ENCODE peak calls at places on chromosomes 7 and 10, in four cellular contexts. N is PC-3, S is neural progenitor cell, L is adipocyte. Q is an unnamed sample.

GRCh38 chr10:42953684-42954674 is 122.9 kb upstream of the RET start:
- DNase-seq in L (no peak), S (no peak), N (no peak), Q (no peak)

GRCh38 chr7:152313879-152314604 is 121.8 kb downstream of the KMT2C start:
- DNase-seq in N (peak; percentile 79), L (peak; percentile 65), S (no peak), Q (peak; percentile 29)

GRCh38 chr7:139853576-139854511 is 24.8 kb downstream of the TBXAS1 start:
- DNase-seq in S (no peak), N (peak; percentile 17), L (peak; percentile 44), Q (peak; percentile 76)

GRCh38 chr10:73379064-73379748 is 20.5 kb upstream of the CFAP70 start:
- DNase-seq in S (no peak), L (no peak), N (no peak), Q (no peak)

GRCh38 chr7:137169282-137169698 is 174.2 kb downstream of the PTN start:
- DNase-seq in S (peak; percentile 82), N (peak; percentile 68), L (peak; percentile 86), Q (peak; percentile 55)

GRCh38 chr7:111937164-111937563 is 269.0 kb downstream of the DOCK4 start:
- DNase-seq in S (peak; percentile 47), L (no peak), N (no peak), Q (no peak)

GRCh38 chr10:50674469-50675254 is 50.9 kb upstream of the SGMS1 start:
- DNase-seq in N (no peak), S (peak; percentile 43), L (no peak), Q (no peak)

GRCh38 chr7:139582671-139583155 is 59.2 kb downstream of the CLEC2L start:
- DNase-seq in L (no peak), N (no peak), S (no peak), Q (no peak)

GRCh38 chr7:111784971-111785575 is 222.8 kb upstream of the IMMP2L start:
- DNase-seq in S (no peak), L (no peak), N (peak; percentile 40), Q (no peak)

GRCh38 chr10:61974611-61975010 is 73.1 kb downstream of the ARID5B start:
- DNase-seq in L (peak; percentile 72), S (no peak), N (peak; percentile 68), Q (peak; percentile 38)

GRCh38 chr10:62121197-62121550 is 147.5 kb downstream of the RTKN2 start:
- DNase-seq in L (no peak), N (peak; percentile 57), S (no peak), Q (no peak)

GRCh38 chr7:112502700-112503099 is 21.9 kb downstream of the LSMEM1 start:
- DNase-seq in N (no peak), S (no peak), L (no peak), Q (no peak)

GRCh38 chr7:152553671-152554317 is 118.0 kb upstream of the KMT2C start:
- DNase-seq in N (no peak), L (no peak), S (no peak), Q (no peak)

DNA sequence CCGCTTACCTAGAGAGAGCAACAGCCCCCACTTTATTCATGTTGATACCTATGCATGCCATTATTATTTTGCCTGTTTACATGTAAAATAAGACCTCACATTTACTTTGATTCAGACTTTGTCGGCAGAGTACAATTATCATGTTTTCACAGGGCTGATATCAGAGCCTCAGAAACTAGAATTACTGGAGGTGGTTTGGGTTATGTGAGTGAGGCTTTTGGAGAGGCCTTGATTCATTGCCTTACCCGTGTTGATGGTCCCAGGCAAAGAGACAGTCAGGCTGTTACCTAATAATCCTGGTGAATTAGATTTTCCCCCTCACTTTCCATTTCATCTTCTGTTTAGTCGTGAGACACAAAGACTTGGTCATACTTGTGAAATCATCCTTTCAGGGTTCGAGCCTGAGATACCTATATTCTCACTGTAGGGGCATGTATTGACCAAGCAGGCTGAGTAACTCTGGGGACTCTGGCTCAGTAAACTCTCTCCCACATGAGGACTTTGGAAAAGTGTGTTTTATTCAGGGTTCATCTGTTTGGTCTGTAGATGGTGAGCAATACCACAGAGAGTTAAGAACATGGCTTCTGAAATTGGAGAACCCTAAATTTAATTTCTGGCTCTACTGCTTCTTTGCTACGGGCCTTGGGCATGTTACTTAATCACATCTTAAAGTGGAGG is 150.9 kb downstream of the CELF2 start:
- DNase-seq in N (no peak), L (no peak), S (no peak), Q (no peak)
- H3K4me3 ChIP-seq in N (no peak overlapping the region), L (no peak overlapping the region), S (no peak overlapping the region), Q (no peak overlapping the region)

DNA sequence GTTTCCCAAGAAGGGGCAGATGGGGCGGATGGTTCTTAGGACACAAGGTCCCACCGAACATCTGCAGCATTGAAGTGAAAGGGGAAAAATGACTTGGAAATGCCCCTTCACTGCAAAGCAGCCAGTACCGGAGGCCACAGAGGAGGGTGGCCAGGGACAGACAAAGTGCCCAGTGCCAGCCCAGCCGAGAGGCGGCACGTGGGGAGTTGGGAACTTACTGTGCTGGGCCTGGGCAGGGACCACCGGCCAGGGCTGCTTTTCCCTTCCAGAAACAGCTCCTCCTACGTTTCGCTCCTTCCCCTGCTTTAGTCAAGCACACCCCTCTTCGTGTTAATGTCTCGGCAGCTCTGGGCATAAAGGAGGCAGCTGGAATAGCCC is 129.2 kb downstream of the TNS3 start:
- DNase-seq in L (no peak), N (no peak), S (no peak), Q (no peak)
- H3K4me3 ChIP-seq in L (peak overlapping the region; percentile 60), N (peak overlapping the region; percentile 68), S (no peak overlapping the region), Q (no peak overlapping the region)

GRCh38 chr10:16020836-16021235 is 160.5 kb upstream of the MINDY3 start:
- DNase-seq in S (no peak), L (no peak), N (no peak), Q (no peak)
- H3K4me3 ChIP-seq in S (no peak overlapping the region), L (no peak overlapping the region), N (no peak overlapping the region), Q (no peak overlapping the region)

GRCh38 chr10:71219918-71220688 is 7.7 kb downstream of the UNC5B start:
- DNase-seq in L (no peak), N (no peak), S (no peak), Q (no peak)

GRCh38 chr10:71218833-71219120 is 6.4 kb downstream of the UNC5B start:
- DNase-seq in L (no peak), N (no peak), S (no peak), Q (no peak)

GRCh38 chr10:71216751-71217265 is 4.4 kb downstream of the UNC5B start:
- DNase-seq in S (no peak), N (no peak), L (peak; percentile 51), Q (no peak)

GRCh38 chr10:71217266-71218045 is 5.1 kb downstream of the UNC5B start:
- DNase-seq in L (peak; percentile 68), S (peak; percentile 77), N (no peak), Q (no peak)

GRCh38 chr10:71218046-71218832 is 5.9 kb downstream of the UNC5B start:
- DNase-seq in S (no peak), N (peak; percentile 74), L (peak; percentile 29), Q (no peak)
- H3K4me3 ChIP-seq in S (peak overlapping the region; percentile 45), N (peak overlapping the region; percentile 67), L (peak overlapping the region; percentile 49), Q (peak overlapping the region; percentile 59)

DNA sequence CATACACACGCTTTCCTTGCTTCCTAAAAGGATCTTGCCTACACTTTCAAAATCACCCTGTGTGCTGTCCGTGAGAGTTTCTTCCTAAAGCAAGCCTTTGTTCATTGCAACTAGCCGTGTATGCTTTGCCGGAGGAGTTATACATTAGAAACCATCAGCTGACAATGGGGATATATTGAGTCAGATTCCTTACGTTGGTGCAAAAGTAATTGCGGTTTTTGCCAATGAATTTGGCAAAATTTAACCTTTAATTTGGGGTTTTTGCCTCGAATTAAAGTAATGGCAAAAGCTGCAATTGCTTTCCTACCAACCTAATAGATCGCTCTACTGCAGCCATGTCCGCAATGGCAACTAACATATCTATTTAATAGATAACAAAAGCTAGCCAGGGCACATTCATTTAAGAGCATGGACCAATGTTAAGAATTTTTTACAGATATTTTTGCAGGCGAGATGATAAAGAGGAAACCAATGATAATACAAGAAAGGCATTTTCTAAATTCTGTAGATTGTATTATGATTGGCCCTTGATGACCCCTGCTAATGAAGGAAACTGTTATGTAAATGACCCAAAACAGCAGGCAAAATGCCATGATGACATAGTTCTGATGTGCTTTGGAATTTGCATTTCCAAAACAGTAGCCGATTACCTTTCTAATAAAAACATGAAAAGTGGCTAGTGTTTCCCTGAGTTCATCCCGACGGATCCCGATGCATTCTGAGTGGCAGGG is 184.8 kb upstream of the NRP1 start:
- DNase-seq in N (no peak), S (no peak), L (no peak), Q (no peak)
- H3K4me3 ChIP-seq in N (no peak overlapping the region), S (no peak overlapping the region), L (no peak overlapping the region), Q (no peak overlapping the region)

DNA sequence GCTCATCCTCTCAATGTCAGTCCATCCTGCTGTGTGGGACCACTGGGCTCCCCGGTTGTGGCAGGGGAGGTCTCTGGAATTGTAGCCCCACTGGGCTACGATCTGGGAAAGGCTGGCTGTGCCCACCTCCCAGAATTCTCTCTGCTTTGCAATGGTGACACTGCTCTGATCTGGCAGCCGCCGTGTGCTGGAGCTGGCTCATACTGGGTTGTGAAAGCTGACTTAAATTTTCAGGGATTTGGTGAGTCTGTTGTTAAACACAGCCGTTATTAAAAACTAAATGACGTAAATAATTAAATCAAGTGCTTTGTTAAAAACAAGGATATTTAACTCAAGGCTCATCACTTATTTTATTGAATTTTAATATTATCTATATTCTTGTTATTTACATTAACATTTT is 160.0 kb downstream of the TAX1BP1 start:
- DNase-seq in S (no peak), N (no peak), L (no peak), Q (no peak)
- H3K4me3 ChIP-seq in S (no peak overlapping the region), N (no peak overlapping the region), L (no peak overlapping the region), Q (no peak overlapping the region)

GRCh38 chr7:79454325-79454960 is 976 bp upstream of the MAGI2 start:
- DNase-seq in S (peak; percentile 71), L (peak; percentile 82), N (no peak), Q (peak; percentile 8)
- H3K4me3 ChIP-seq in S (peak overlapping the region; percentile 60), L (peak overlapping the region; percentile 95), N (no peak overlapping the region), Q (peak overlapping the region; percentile 80)

GRCh38 chr10:109976657-109977056 is 31.1 kb upstream of the ADD3 start:
- DNase-seq in S (no peak), N (no peak), L (no peak), Q (no peak)

GRCh38 chr10:109977382-109977806 is 30.4 kb upstream of the ADD3 start:
- DNase-seq in N (no peak), S (no peak), L (peak; percentile 86), Q (no peak)

GRCh38 chr10:109979215-109979614 is 28.6 kb upstream of the ADD3 start:
- DNase-seq in S (no peak), L (no peak), N (no peak), Q (no peak)

GRCh38 chr10:109981641-109982040 is 26.1 kb upstream of the ADD3 start:
- DNase-seq in S (no peak), L (no peak), N (no peak), Q (no peak)

DNA sequence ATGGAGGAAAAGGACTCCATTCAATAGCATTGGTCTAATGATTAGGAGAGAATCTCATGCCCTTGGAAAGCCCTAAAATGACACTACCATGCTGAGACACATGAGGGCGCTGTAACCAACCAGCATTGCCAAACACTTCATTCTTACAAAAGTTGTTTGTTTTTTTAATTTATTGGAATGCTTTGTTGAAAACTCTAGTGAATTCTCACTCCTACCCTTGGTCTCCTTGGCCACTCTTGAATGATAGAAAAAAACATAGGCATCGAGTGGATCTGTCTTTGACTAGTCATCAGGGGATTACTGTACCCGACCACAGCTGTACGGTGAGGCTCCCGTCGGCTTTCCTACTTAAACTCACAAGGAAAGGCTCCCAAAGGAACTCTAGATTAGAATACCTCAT is 29.3 kb upstream of the ADD3 start:
- DNase-seq in S (peak; percentile 41), L (peak; percentile 79), N (peak; percentile 48), Q (no peak)
- H3K4me3 ChIP-seq in S (no peak overlapping the region), L (peak overlapping the region; percentile 67), N (no peak overlapping the region), Q (no peak overlapping the region)